ENCODE peak calls at places on chromosomes 11 and 22, in four cellular contexts. One of them, this sample, is unnamed.

GRCh38 chr11:67613960-67614715 is 7.4 kb downstream of the NDUFV1 start:
- DNase-seq in activated effector memory CD4-positive, alpha-beta T cell treated with Interleukin-2 at 50 U/mL for 16 hours: peak
- DNase-seq in fibroblast of the conjunctiva: no peak
- DNase-seq in HS-5: no peak
- DNase-seq in this sample: peak

GRCh38 chr11:66123902-66124301 is 53.8 kb downstream of the PACS1 start:
- DNase-seq in activated effector memory CD4-positive, alpha-beta T cell treated with Interleukin-2 at 50 U/mL for 16 hours: no peak
- DNase-seq in HS-5: no peak
- DNase-seq in fibroblast of the conjunctiva: no peak
- DNase-seq in this sample: no peak

GRCh38 chr22:37274380-37274862 is 7.9 kb upstream of the CYTH4 start:
- DNase-seq in activated effector memory CD4-positive, alpha-beta T cell treated with Interleukin-2 at 50 U/mL for 16 hours: no peak
- DNase-seq in HS-5: no peak
- DNase-seq in fibroblast of the conjunctiva: no peak
- DNase-seq in this sample: no peak

GRCh38 chr11:104928831-104929230 is 30.6 kb upstream of the CASP12 start:
- DNase-seq in fibroblast of the conjunctiva: no peak
- DNase-seq in activated effector memory CD4-positive, alpha-beta T cell treated with Interleukin-2 at 50 U/mL for 16 hours: no peak
- DNase-seq in HS-5: no peak
- DNase-seq in this sample: no peak

GRCh38 chr11:12868315-12869073 is 140.6 kb upstream of the RASSF10 start:
- DNase-seq in activated effector memory CD4-positive, alpha-beta T cell treated with Interleukin-2 at 50 U/mL for 16 hours: no peak
- DNase-seq in HS-5: no peak
- DNase-seq in fibroblast of the conjunctiva: no peak
- DNase-seq in this sample: no peak

GRCh38 chr22:43263645-43264514 is 76.9 kb upstream of the TTLL12 start:
- DNase-seq in HS-5: no peak
- DNase-seq in activated effector memory CD4-positive, alpha-beta T cell treated with Interleukin-2 at 50 U/mL for 16 hours: peak
- DNase-seq in fibroblast of the conjunctiva: no peak
- DNase-seq in this sample: peak

GRCh38 chr22:29205260-29205597 is 467 bp upstream of the EMID1 start:
- DNase-seq in fibroblast of the conjunctiva: no peak
- DNase-seq in HS-5: no peak
- DNase-seq in activated effector memory CD4-positive, alpha-beta T cell treated with Interleukin-2 at 50 U/mL for 16 hours: no peak
- DNase-seq in this sample: no peak

GRCh38 chr11:33703234-33703633 is 2.6 kb upstream of the C11orf91 start:
- DNase-seq in activated effector memory CD4-positive, alpha-beta T cell treated with Interleukin-2 at 50 U/mL for 16 hours: no peak
- DNase-seq in HS-5: no peak
- DNase-seq in fibroblast of the conjunctiva: no peak
- DNase-seq in this sample: no peak

GRCh38 chr11:104918113-104918824 is 20.0 kb upstream of the CASP12 start:
- DNase-seq in activated effector memory CD4-positive, alpha-beta T cell treated with Interleukin-2 at 50 U/mL for 16 hours: no peak
- DNase-seq in HS-5: peak
- DNase-seq in fibroblast of the conjunctiva: peak
- DNase-seq in this sample: peak

GRCh38 chr11:10872097-10872496 is 14.2 kb upstream of the ZBED5 start:
- DNase-seq in fibroblast of the conjunctiva: no peak
- DNase-seq in HS-5: no peak
- DNase-seq in activated effector memory CD4-positive, alpha-beta T cell treated with Interleukin-2 at 50 U/mL for 16 hours: no peak
- DNase-seq in this sample: no peak

GRCh38 chr11:75801362-75802021 is 13.5 kb upstream of the UVRAG start:
- DNase-seq in HS-5: no peak
- DNase-seq in activated effector memory CD4-positive, alpha-beta T cell treated with Interleukin-2 at 50 U/mL for 16 hours: no peak
- DNase-seq in fibroblast of the conjunctiva: no peak
- DNase-seq in this sample: no peak

GRCh38 chr11:112293614-112294013 is 33.0 kb upstream of the PLET1 start:
- DNase-seq in activated effector memory CD4-positive, alpha-beta T cell treated with Interleukin-2 at 50 U/mL for 16 hours: no peak
- DNase-seq in HS-5: no peak
- DNase-seq in fibroblast of the conjunctiva: no peak
- DNase-seq in this sample: no peak

GRCh38 chr11:118791015-118791960 is at the start of gene DDX6:
- DNase-seq in fibroblast of the conjunctiva: peak
- DNase-seq in HS-5: peak
- DNase-seq in activated effector memory CD4-positive, alpha-beta T cell treated with Interleukin-2 at 50 U/mL for 16 hours: peak
- DNase-seq in this sample: peak

GRCh38 chr22:46012182-46012880 is 35.4 kb upstream of the WNT7B start:
- DNase-seq in activated effector memory CD4-positive, alpha-beta T cell treated with Interleukin-2 at 50 U/mL for 16 hours: no peak
- DNase-seq in HS-5: no peak
- DNase-seq in fibroblast of the conjunctiva: no peak
- DNase-seq in this sample: no peak

GRCh38 chr11:12112731-12113130 is 2.3 kb downstream of the MICAL2 start:
- DNase-seq in HS-5: no peak
- DNase-seq in activated effector memory CD4-positive, alpha-beta T cell treated with Interleukin-2 at 50 U/mL for 16 hours: no peak
- DNase-seq in fibroblast of the conjunctiva: no peak
- DNase-seq in this sample: no peak

GRCh38 chr11:61472868-61473267 is 35.7 kb upstream of the LRRC10B start:
- DNase-seq in fibroblast of the conjunctiva: peak
- DNase-seq in activated effector memory CD4-positive, alpha-beta T cell treated with Interleukin-2 at 50 U/mL for 16 hours: no peak
- DNase-seq in HS-5: no peak
- DNase-seq in this sample: no peak

GRCh38 chr11:72030428-72031045 is 31.8 kb downstream of the IL18BP start:
- DNase-seq in activated effector memory CD4-positive, alpha-beta T cell treated with Interleukin-2 at 50 U/mL for 16 hours: no peak
- DNase-seq in fibroblast of the conjunctiva: no peak
- DNase-seq in HS-5: no peak
- DNase-seq in this sample: no peak

GRCh38 chr22:37218771-37219411 is 6.6 kb upstream of the SSTR3 start:
- DNase-seq in fibroblast of the conjunctiva: no peak
- DNase-seq in activated effector memory CD4-positive, alpha-beta T cell treated with Interleukin-2 at 50 U/mL for 16 hours: peak
- DNase-seq in HS-5: no peak
- DNase-seq in this sample: no peak

GRCh38 chr11:134944986-134945385 is 532.9 kb upstream of the B3GAT1 start:
- DNase-seq in activated effector memory CD4-positive, alpha-beta T cell treated with Interleukin-2 at 50 U/mL for 16 hours: no peak
- DNase-seq in HS-5: no peak
- DNase-seq in fibroblast of the conjunctiva: no peak
- DNase-seq in this sample: no peak

GRCh38 chr11:69708731-69709401 is 5.0 kb upstream of the FGF19 start:
- DNase-seq in HS-5: no peak
- DNase-seq in fibroblast of the conjunctiva: no peak
- DNase-seq in activated effector memory CD4-positive, alpha-beta T cell treated with Interleukin-2 at 50 U/mL for 16 hours: no peak
- DNase-seq in this sample: no peak

GRCh38 chr11:107957109-107957588 is 28.9 kb downstream of the RAB39A start:
- DNase-seq in HS-5: peak
- DNase-seq in activated effector memory CD4-positive, alpha-beta T cell treated with Interleukin-2 at 50 U/mL for 16 hours: no peak
- DNase-seq in fibroblast of the conjunctiva: peak
- DNase-seq in this sample: peak

GRCh38 chr11:74388678-74389327 is 9.4 kb downstream of the PGM2L1 start:
- DNase-seq in HS-5: no peak
- DNase-seq in fibroblast of the conjunctiva: peak
- DNase-seq in activated effector memory CD4-positive, alpha-beta T cell treated with Interleukin-2 at 50 U/mL for 16 hours: peak
- DNase-seq in this sample: no peak

GRCh38 chr11:7871056-7871455 is 60.0 kb downstream of the OR10A6 start:
- DNase-seq in fibroblast of the conjunctiva: no peak
- DNase-seq in HS-5: peak
- DNase-seq in activated effector memory CD4-positive, alpha-beta T cell treated with Interleukin-2 at 50 U/mL for 16 hours: no peak
- DNase-seq in this sample: no peak

GRCh38 chr22:19818264-19819208 is 36.1 kb downstream of the GNB1L start:
- DNase-seq in activated effector memory CD4-positive, alpha-beta T cell treated with Interleukin-2 at 50 U/mL for 16 hours: no peak
- DNase-seq in HS-5: no peak
- DNase-seq in fibroblast of the conjunctiva: no peak
- DNase-seq in this sample: no peak

GRCh38 chr11:107836811-107837210 is 21.8 kb downstream of the SLC35F2 start:
- DNase-seq in HS-5: no peak
- DNase-seq in activated effector memory CD4-positive, alpha-beta T cell treated with Interleukin-2 at 50 U/mL for 16 hours: no peak
- DNase-seq in fibroblast of the conjunctiva: no peak
- DNase-seq in this sample: no peak

GRCh38 chr11:126732981-126733380 is 267.6 kb downstream of the KIRREL3 start:
- DNase-seq in activated effector memory CD4-positive, alpha-beta T cell treated with Interleukin-2 at 50 U/mL for 16 hours: no peak
- DNase-seq in fibroblast of the conjunctiva: no peak
- DNase-seq in HS-5: no peak
- DNase-seq in this sample: no peak

GRCh38 chr11:77617892-77618291 is 19.7 kb downstream of the CLNS1A start:
- DNase-seq in HS-5: no peak
- DNase-seq in fibroblast of the conjunctiva: no peak
- DNase-seq in activated effector memory CD4-positive, alpha-beta T cell treated with Interleukin-2 at 50 U/mL for 16 hours: no peak
- DNase-seq in this sample: no peak

GRCh38 chr11:58028687-58029411 is 1.9 kb upstream of the OR6Q1 start:
- DNase-seq in activated effector memory CD4-positive, alpha-beta T cell treated with Interleukin-2 at 50 U/mL for 16 hours: no peak
- DNase-seq in fibroblast of the conjunctiva: no peak
- DNase-seq in HS-5: no peak
- DNase-seq in this sample: no peak

GRCh38 chr11:36469063-36469462 is 41.0 kb downstream of the TRAF6 start:
- DNase-seq in fibroblast of the conjunctiva: no peak
- DNase-seq in activated effector memory CD4-positive, alpha-beta T cell treated with Interleukin-2 at 50 U/mL for 16 hours: no peak
- DNase-seq in HS-5: no peak
- DNase-seq in this sample: no peak

This sample was measured in GM04503.